ENCODE peak calls at places on chromosomes 5 and 9, in five cellular contexts. R is HL-60, C is cardiac muscle cell, M is AG04449, B is foreskin fibroblast. X is an unnamed sample.

GRCh38 chr5:39201160-39201794 is 18.1 kb downstream of the FYB1 start:
- DNase-seq in R (no peak), C (no peak), M (no peak), B (no peak), X (no peak)

GRCh38 chr9:110192531-110193326 is 15.2 kb downstream of the C9orf152 start:
- DNase-seq in R (no peak), C (no peak), M (peak), B (peak), X (no peak)

GRCh38 chr5:128315671-128316070 is 222.4 kb downstream of the FBN2 start:
- DNase-seq in R (no peak), C (no peak), M (no peak), B (no peak), X (no peak)

GRCh38 chr9:12702160-12702758 is 9.1 kb downstream of the TYRP1 start:
- DNase-seq in R (no peak), C (peak), M (no peak), B (peak), X (no peak)

GRCh38 chr5:95761771-95762680 is 30.9 kb downstream of the RHOBTB3 start:
- DNase-seq in R (no peak), C (no peak), M (peak), B (peak), X (no peak)

GRCh38 chr9:19161257-19162025 is 34.1 kb upstream of the PLIN2 start:
- DNase-seq in R (peak), C (no peak), M (peak), B (peak), X (peak)

GRCh38 chr9:113669523-113670115 is 206.1 kb downstream of the RGS3 start:
- DNase-seq in R (no peak), C (no peak), M (no peak), B (peak), X (no peak)

GRCh38 chr5:103394676-103395075 is 136.1 kb downstream of the MACIR start:
- DNase-seq in R (no peak), C (no peak), M (no peak), B (no peak), X (no peak)

GRCh38 chr9:110750272-110750671 is 81.7 kb downstream of the MUSK start:
- DNase-seq in R (no peak), C (no peak), M (no peak), B (no peak), X (no peak)

GRCh38 chr9:114053246-114054005 is 24.7 kb downstream of the AMBP start:
- DNase-seq in R (no peak), C (no peak), M (no peak), B (no peak), X (no peak)

GRCh38 chr5:58262226-58262625 is 197.7 kb downstream of the PLK2 start:
- DNase-seq in R (no peak), C (no peak), M (no peak), B (no peak), X (no peak)

GRCh38 chr5:101424530-101425175 is 521.6 kb upstream of the ST8SIA4 start:
- DNase-seq in R (no peak), C (no peak), M (peak), B (peak), X (no peak)

GRCh38 chr9:77901771-77902170 is 129.8 kb downstream of the GNAQ start:
- DNase-seq in R (no peak), C (no peak), M (no peak), B (no peak), X (no peak)

GRCh38 chr9:37972346-37972745 is 68.4 kb upstream of the SLC25A51 start:
- DNase-seq in R (no peak), C (no peak), M (no peak), B (no peak), X (no peak)

GRCh38 chr9:34984049-34984448 is 5.5 kb upstream of the DNAJB5 start:
- DNase-seq in R (no peak), C (peak), M (no peak), B (no peak), X (no peak)

GRCh38 chr5:140391312-140391711 is 10.3 kb upstream of the ANKHD1 start:
- DNase-seq in R (peak), C (no peak), M (no peak), B (peak), X (no peak)

GRCh38 chr5:109876941-109877669 is 187.4 kb downstream of the MAN2A1 start:
- DNase-seq in R (no peak), C (no peak), M (no peak), B (peak), X (no peak)

GRCh38 chr5:150085950-150086715 is at the start of gene CSF1R:
- DNase-seq in R (no peak), C (no peak), M (no peak), B (no peak), X (no peak)

GRCh38 chr9:73183917-73184861 is 32.5 kb downstream of the ANXA1 start:
- DNase-seq in R (no peak), C (peak), M (no peak), B (no peak), X (no peak)

GRCh38 chr5:54754420-54754819 is 231.0 kb downstream of the ESM1 start:
- DNase-seq in R (no peak), C (no peak), M (no peak), B (no peak), X (no peak)

GRCh38 chr9:120916573-120916972 is 10.0 kb downstream of the TRAF1 start:
- DNase-seq in R (no peak), C (no peak), M (no peak), B (peak), X (no peak)

GRCh38 chr5:180400416-180400815 is 47.3 kb upstream of the GFPT2 start:
- DNase-seq in R (no peak), C (no peak), M (no peak), B (no peak), X (no peak)

GRCh38 chr9:115616666-115617239 is 498.8 kb upstream of the TNC start:
- DNase-seq in R (no peak), C (no peak), M (no peak), B (no peak), X (no peak)

GRCh38 chr9:98378206-98379193 is 123.1 kb upstream of the TBC1D2 start:
- DNase-seq in R (no peak), C (no peak), M (no peak), B (no peak), X (no peak)

GRCh38 chr5:158543539-158544387 is 556.0 kb downstream of the EBF1 start:
- DNase-seq in R (no peak), C (no peak), M (no peak), B (peak), X (no peak)

GRCh38 chr5:138488481-138488945 is 23.2 kb downstream of the EGR1 start:
- DNase-seq in R (no peak), C (no peak), M (no peak), B (no peak), X (no peak)

GRCh38 chr9:31700252-31701045 is 684.0 kb upstream of the ACO1 start:
- DNase-seq in R (no peak), C (no peak), M (no peak), B (no peak), X (no peak)

GRCh38 chr9:77944556-77945261 is 86.9 kb downstream of the GNAQ start:
- DNase-seq in R (peak), C (no peak), M (no peak), B (no peak), X (no peak)

GRCh38 chr5:2103940-2104339 is 221.2 kb upstream of the IRX4 start:
- DNase-seq in R (no peak), C (no peak), M (no peak), B (no peak), X (no peak)

GRCh38 chr9:75265525-75265972 is 177.2 kb downstream of the OSTF1 start:
- DNase-seq in R (peak), C (peak), M (no peak), B (peak), X (no peak)

GRCh38 chr5:74798977-74799911 is 32.2 kb downstream of the NSA2 start:
- DNase-seq in R (no peak), C (no peak), M (no peak), B (peak), X (no peak)

DNA sequence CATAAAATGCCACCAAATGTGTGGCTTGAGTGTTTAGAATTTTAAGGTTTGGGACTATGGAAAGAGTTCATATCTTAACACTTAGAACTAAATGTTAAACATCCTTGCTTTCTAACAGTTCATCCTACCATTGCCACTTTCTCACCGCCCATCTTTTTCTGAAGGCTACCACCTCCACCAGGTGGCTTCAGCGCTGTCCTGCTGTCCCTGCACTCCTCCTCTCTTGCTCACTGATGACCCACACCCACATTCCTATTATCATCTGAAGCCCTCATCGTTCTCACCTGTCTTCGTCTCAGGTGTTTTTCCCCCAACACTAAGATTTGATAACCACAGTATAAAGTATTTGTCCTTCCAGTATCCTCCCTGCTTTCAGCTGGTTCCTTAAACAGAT is 7.4 kb downstream of the MEGF10 start:
- DNase-seq in R (no peak), C (no peak), M (no peak), B (no peak), X (no peak)
- TF ChIP-seq CTCF in R (no peak), C (no peak), M (no peak), B (no peak), X (no peak)

GRCh38 chr5:118440496-118440895 is 547.9 kb downstream of the DTWD2 start:
- DNase-seq in R (no peak), C (no peak), M (no peak), B (no peak), X (no peak)
- TF ChIP-seq CTCF in R (no peak), C (no peak), M (no peak), B (no peak), X (no peak)

GRCh38 chr9:90870646-90871326 is 69.2 kb downstream of the SYK start:
- DNase-seq in R (no peak), C (peak), M (no peak), B (peak), X (no peak)
- TF ChIP-seq CTCF in R (peak), C (peak), M (peak), B (peak), X (peak)

GRCh38 chr5:142839711-142840441 is 69.7 kb downstream of the ARHGAP26 start:
- DNase-seq in R (no peak), C (no peak), M (no peak), B (no peak), X (peak)
- TF ChIP-seq CTCF in R (no peak), C (no peak), M (no peak), B (no peak), X (no peak)

DNA sequence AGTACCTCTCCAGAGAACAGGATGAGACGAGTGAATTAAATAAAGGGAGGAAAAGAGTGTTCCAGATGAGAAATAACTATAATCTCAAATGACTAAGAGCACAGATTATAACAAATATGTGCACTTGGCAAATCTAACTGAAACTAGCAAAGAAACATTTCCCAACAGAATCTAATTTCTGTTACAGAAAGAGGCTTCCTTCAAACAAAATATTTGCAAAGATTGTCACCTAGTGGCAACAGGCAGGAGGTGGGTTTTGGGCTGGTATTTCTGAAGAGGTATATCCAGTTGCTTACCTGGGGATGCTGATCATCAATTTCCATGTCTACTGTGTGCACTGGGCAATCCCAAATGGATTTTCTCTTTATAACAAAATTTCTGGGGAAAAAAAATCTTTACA is 5.6 kb upstream of the SPDL1 start:
- DNase-seq in R (no peak), C (peak), M (no peak), B (no peak), X (no peak)
- TF ChIP-seq CTCF in R (no peak), C (peak), M (peak), B (peak), X (no peak)

X was measured in CD14-positive monocyte.